ENCODE peak calls at places on chromosome 12, in eight cellular contexts. One of them, this sample, is unnamed.

GRCh38 chr12:68231707-68232106 is 6.1 kb upstream of the IL26 start:
- DNase-seq in transverse colon: no peak
- DNase-seq in heart right ventricle: no peak
- DNase-seq in lower lobe of right lung: no peak
- DNase-seq in uterus: no peak
- DNase-seq in suprapubic skin: no peak
- DNase-seq in colonic mucosa: no peak
- DNase-seq in cardiac muscle cell: no peak
- DNase-seq in this sample: no peak

GRCh38 chr12:128557231-128557630 is 266.5 kb downstream of the SLC15A4 start:
- DNase-seq in transverse colon: no peak
- DNase-seq in heart right ventricle: no peak
- DNase-seq in lower lobe of right lung: no peak
- DNase-seq in uterus: no peak
- DNase-seq in suprapubic skin: no peak
- DNase-seq in colonic mucosa: no peak
- DNase-seq in cardiac muscle cell: no peak
- DNase-seq in this sample: no peak

GRCh38 chr12:51913071-51914033 is 6.0 kb downstream of the ACVRL1 start:
- DNase-seq in transverse colon: no peak
- DNase-seq in heart right ventricle: no peak
- DNase-seq in lower lobe of right lung: no peak
- DNase-seq in uterus: no peak
- DNase-seq in suprapubic skin: peak
- DNase-seq in colonic mucosa: no peak
- DNase-seq in cardiac muscle cell: no peak
- DNase-seq in this sample: no peak

GRCh38 chr12:109792992-109793391 is 40.2 kb downstream of the TRPV4 start:
- DNase-seq in transverse colon: no peak
- DNase-seq in heart right ventricle: no peak
- DNase-seq in lower lobe of right lung: no peak
- DNase-seq in uterus: no peak
- DNase-seq in suprapubic skin: no peak
- DNase-seq in colonic mucosa: no peak
- DNase-seq in cardiac muscle cell: no peak
- DNase-seq in this sample: no peak

GRCh38 chr12:117069926-117070900 is 29.0 kb downstream of the TESC start:
- DNase-seq in transverse colon: peak
- DNase-seq in heart right ventricle: no peak
- DNase-seq in lower lobe of right lung: peak
- DNase-seq in uterus: no peak
- DNase-seq in suprapubic skin: no peak
- DNase-seq in colonic mucosa: no peak
- DNase-seq in cardiac muscle cell: no peak
- DNase-seq in this sample: no peak

GRCh38 chr12:65703176-65703575 is 121.1 kb upstream of the HMGA2 start:
- DNase-seq in transverse colon: no peak
- DNase-seq in heart right ventricle: no peak
- DNase-seq in lower lobe of right lung: no peak
- DNase-seq in uterus: no peak
- DNase-seq in suprapubic skin: no peak
- DNase-seq in colonic mucosa: no peak
- DNase-seq in cardiac muscle cell: no peak
- DNase-seq in this sample: no peak

GRCh38 chr12:124384299-124384894 is 89.5 kb downstream of the RFLNA start:
- DNase-seq in transverse colon: no peak
- DNase-seq in heart right ventricle: no peak
- DNase-seq in lower lobe of right lung: no peak
- DNase-seq in uterus: no peak
- DNase-seq in suprapubic skin: no peak
- DNase-seq in colonic mucosa: no peak
- DNase-seq in cardiac muscle cell: no peak
- DNase-seq in this sample: no peak

GRCh38 chr12:34396861-34397590 is 374.7 kb downstream of the ALG10 start:
- DNase-seq in transverse colon: peak
- DNase-seq in heart right ventricle: peak
- DNase-seq in lower lobe of right lung: peak
- DNase-seq in uterus: peak
- DNase-seq in suprapubic skin: peak
- DNase-seq in colonic mucosa: no peak
- DNase-seq in cardiac muscle cell: no peak
- DNase-seq in this sample: peak

GRCh38 chr12:26317942-26318565 is 122.7 kb downstream of the SSPN start:
- DNase-seq in transverse colon: no peak
- DNase-seq in heart right ventricle: no peak
- DNase-seq in lower lobe of right lung: no peak
- DNase-seq in uterus: no peak
- DNase-seq in suprapubic skin: no peak
- DNase-seq in colonic mucosa: no peak
- DNase-seq in cardiac muscle cell: no peak
- DNase-seq in this sample: no peak

GRCh38 chr12:15356831-15357456 is 34.6 kb downstream of the PTPRO start:
- DNase-seq in transverse colon: no peak
- DNase-seq in heart right ventricle: no peak
- DNase-seq in lower lobe of right lung: no peak
- DNase-seq in uterus: no peak
- DNase-seq in suprapubic skin: no peak
- DNase-seq in colonic mucosa: no peak
- DNase-seq in cardiac muscle cell: no peak
- DNase-seq in this sample: no peak

GRCh38 chr12:104737113-104737512 is 221.0 kb downstream of the SLC41A2 start:
- DNase-seq in transverse colon: no peak
- DNase-seq in heart right ventricle: no peak
- DNase-seq in lower lobe of right lung: no peak
- DNase-seq in uterus: no peak
- DNase-seq in suprapubic skin: no peak
- DNase-seq in colonic mucosa: no peak
- DNase-seq in cardiac muscle cell: no peak
- DNase-seq in this sample: no peak

GRCh38 chr12:96338852-96339478 is 61.3 kb downstream of the CDK17 start:
- DNase-seq in transverse colon: no peak
- DNase-seq in heart right ventricle: no peak
- DNase-seq in lower lobe of right lung: no peak
- DNase-seq in uterus: no peak
- DNase-seq in suprapubic skin: no peak
- DNase-seq in colonic mucosa: no peak
- DNase-seq in cardiac muscle cell: no peak
- DNase-seq in this sample: no peak

GRCh38 chr12:107236824-107237467 is 143.6 kb upstream of the CRY1 start:
- DNase-seq in transverse colon: no peak
- DNase-seq in heart right ventricle: no peak
- DNase-seq in lower lobe of right lung: no peak
- DNase-seq in uterus: no peak
- DNase-seq in suprapubic skin: no peak
- DNase-seq in colonic mucosa: no peak
- DNase-seq in cardiac muscle cell: no peak
- DNase-seq in this sample: no peak

GRCh38 chr12:96083020-96083489 is 47.7 kb upstream of the LTA4H start:
- DNase-seq in transverse colon: no peak
- DNase-seq in heart right ventricle: no peak
- DNase-seq in lower lobe of right lung: no peak
- DNase-seq in uterus: no peak
- DNase-seq in suprapubic skin: no peak
- DNase-seq in colonic mucosa: no peak
- DNase-seq in cardiac muscle cell: no peak
- DNase-seq in this sample: no peak

GRCh38 chr12:49567302-49567610 is 686 bp downstream of the MCRS1 start:
- DNase-seq in transverse colon: no peak
- DNase-seq in heart right ventricle: no peak
- DNase-seq in lower lobe of right lung: no peak
- DNase-seq in uterus: no peak
- DNase-seq in suprapubic skin: no peak
- DNase-seq in colonic mucosa: no peak
- DNase-seq in cardiac muscle cell: no peak
- DNase-seq in this sample: no peak

DNA sequence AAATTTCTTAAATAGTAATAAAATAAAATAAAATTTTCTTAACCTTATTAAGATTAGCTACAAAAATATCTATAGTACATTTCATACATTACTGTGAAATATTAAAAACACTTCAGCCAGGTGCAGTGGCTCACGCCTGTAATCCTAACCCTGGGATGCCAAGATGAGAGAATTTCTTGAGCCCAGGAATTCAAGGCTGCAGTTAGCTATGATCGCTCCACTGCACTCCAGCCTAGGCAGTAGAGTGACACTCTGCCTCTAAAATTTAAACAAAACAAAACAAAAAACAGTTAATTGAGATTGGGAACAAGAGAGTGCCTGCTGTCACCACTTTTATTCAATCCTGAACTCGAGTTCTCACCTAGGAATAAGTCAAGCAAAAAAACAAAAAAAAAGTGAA is 95.0 kb upstream of the CPNE8 start:
- DNase-seq in transverse colon: no peak
- DNase-seq in heart right ventricle: no peak
- DNase-seq in lower lobe of right lung: no peak
- DNase-seq in uterus: no peak
- DNase-seq in suprapubic skin: no peak
- DNase-seq in colonic mucosa: no peak
- DNase-seq in cardiac muscle cell: no peak
- DNase-seq in this sample: no peak
- TF ChIP-seq CTCF in transverse colon: no peak
- TF ChIP-seq CTCF in heart right ventricle: no peak
- TF ChIP-seq CTCF in lower lobe of right lung: no peak
- TF ChIP-seq CTCF in uterus: no peak
- TF ChIP-seq CTCF in suprapubic skin: no peak
- TF ChIP-seq CTCF in colonic mucosa: no peak
- TF ChIP-seq CTCF in cardiac muscle cell: no peak
- TF ChIP-seq CTCF in this sample: no peak

DNA sequence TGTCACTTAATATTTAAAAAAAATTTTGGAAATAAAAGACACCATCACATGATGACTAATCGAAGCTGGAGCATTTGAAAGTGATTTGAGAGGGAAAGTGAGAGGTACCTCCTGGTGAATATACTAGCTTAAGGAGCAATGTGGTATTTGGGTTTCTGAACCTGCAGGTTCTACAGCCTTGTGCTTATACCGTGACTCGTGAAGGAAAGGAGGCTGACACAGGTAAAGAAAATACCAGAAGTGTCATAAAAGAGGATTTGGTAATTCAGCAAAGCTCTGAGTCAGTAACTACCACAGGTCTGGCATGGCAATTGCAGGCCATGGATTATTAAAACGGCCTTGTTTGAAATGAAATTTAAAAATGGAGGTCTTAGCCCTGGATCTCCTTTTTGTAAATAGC is 151.0 kb downstream of the SLC38A4 start:
- DNase-seq in transverse colon: no peak
- DNase-seq in heart right ventricle: no peak
- DNase-seq in lower lobe of right lung: no peak
- DNase-seq in uterus: no peak
- DNase-seq in suprapubic skin: no peak
- DNase-seq in colonic mucosa: no peak
- DNase-seq in cardiac muscle cell: no peak
- DNase-seq in this sample: no peak
- H3K27ac ChIP-seq in transverse colon: no peak
- H3K27ac ChIP-seq in heart right ventricle: no peak
- H3K27ac ChIP-seq in lower lobe of right lung: no peak
- H3K27ac ChIP-seq in uterus: no peak
- H3K27ac ChIP-seq in suprapubic skin: peak
- H3K27ac ChIP-seq in colonic mucosa: no peak
- H3K27ac ChIP-seq in cardiac muscle cell: no peak
- H3K27ac ChIP-seq in this sample: no peak

GRCh38 chr12:42104087-42104486 is 40.6 kb downstream of the GXYLT1 start:
- DNase-seq in transverse colon: no peak
- DNase-seq in heart right ventricle: no peak
- DNase-seq in lower lobe of right lung: no peak
- DNase-seq in uterus: no peak
- DNase-seq in suprapubic skin: no peak
- DNase-seq in colonic mucosa: no peak
- DNase-seq in cardiac muscle cell: no peak
- DNase-seq in this sample: no peak
- TF ChIP-seq CTCF in transverse colon: no peak
- TF ChIP-seq CTCF in heart right ventricle: no peak
- TF ChIP-seq CTCF in lower lobe of right lung: no peak
- TF ChIP-seq CTCF in uterus: no peak
- TF ChIP-seq CTCF in suprapubic skin: no peak
- TF ChIP-seq CTCF in colonic mucosa: no peak
- TF ChIP-seq CTCF in cardiac muscle cell: peak
- TF ChIP-seq CTCF in this sample: no peak

GRCh38 chr12:6230321-6231110 is 30.3 kb downstream of the CD9 start:
- DNase-seq in transverse colon: peak
- DNase-seq in heart right ventricle: no peak
- DNase-seq in lower lobe of right lung: peak
- DNase-seq in uterus: peak
- DNase-seq in suprapubic skin: peak
- DNase-seq in colonic mucosa: peak
- DNase-seq in cardiac muscle cell: no peak
- DNase-seq in this sample: peak
- H3K27ac ChIP-seq in transverse colon: peak
- H3K27ac ChIP-seq in heart right ventricle: peak
- H3K27ac ChIP-seq in lower lobe of right lung: peak
- H3K27ac ChIP-seq in uterus: peak
- H3K27ac ChIP-seq in suprapubic skin: peak
- H3K27ac ChIP-seq in colonic mucosa: peak
- H3K27ac ChIP-seq in cardiac muscle cell: peak
- H3K27ac ChIP-seq in this sample: peak

DNA sequence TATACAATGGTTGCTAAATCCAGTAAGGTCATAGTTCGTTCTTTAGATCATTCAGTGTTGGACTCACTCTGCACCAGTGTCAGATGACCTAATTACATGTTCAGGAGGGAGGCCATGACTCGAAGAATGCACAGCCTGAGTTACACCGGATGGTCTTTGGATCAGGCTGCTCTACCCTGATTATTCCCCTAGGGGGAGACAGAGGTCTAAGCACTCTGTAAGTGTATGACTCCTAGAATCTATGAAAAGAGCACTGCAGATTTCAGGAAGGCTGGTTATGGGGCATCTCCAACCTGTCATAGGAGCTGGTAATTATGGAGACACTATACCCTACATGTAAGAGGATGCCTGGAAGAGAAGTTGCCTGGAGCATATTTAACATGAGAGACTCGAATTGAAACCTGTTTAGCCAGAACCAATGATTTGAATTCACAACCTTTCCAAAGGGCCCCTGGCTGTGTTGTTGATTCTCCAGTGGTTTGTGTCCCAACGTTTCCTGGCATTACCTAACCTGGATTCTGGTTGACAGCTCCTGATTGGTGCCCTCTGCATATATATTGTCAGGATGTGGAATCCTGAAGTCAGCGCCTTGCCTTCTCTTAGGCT is at the start of gene MUCL1:
- DNase-seq in transverse colon: peak
- DNase-seq in heart right ventricle: no peak
- DNase-seq in lower lobe of right lung: no peak
- DNase-seq in uterus: no peak
- DNase-seq in suprapubic skin: no peak
- DNase-seq in colonic mucosa: peak
- DNase-seq in cardiac muscle cell: peak
- DNase-seq in this sample: no peak
- TF ChIP-seq CTCF in transverse colon: peak
- TF ChIP-seq CTCF in heart right ventricle: peak
- TF ChIP-seq CTCF in lower lobe of right lung: peak
- TF ChIP-seq CTCF in uterus: no peak
- TF ChIP-seq CTCF in suprapubic skin: peak
- TF ChIP-seq CTCF in colonic mucosa: peak
- TF ChIP-seq CTCF in cardiac muscle cell: peak
- TF ChIP-seq CTCF in this sample: peak

GRCh38 chr12:114405449-114406271 is at the start of gene TBX5:
- DNase-seq in transverse colon: no peak
- DNase-seq in heart right ventricle: no peak
- DNase-seq in lower lobe of right lung: no peak
- DNase-seq in uterus: no peak
- DNase-seq in suprapubic skin: no peak
- DNase-seq in colonic mucosa: no peak
- DNase-seq in cardiac muscle cell: peak
- DNase-seq in this sample: no peak
- H3K27ac ChIP-seq in transverse colon: no peak
- H3K27ac ChIP-seq in heart right ventricle: peak
- H3K27ac ChIP-seq in lower lobe of right lung: peak
- H3K27ac ChIP-seq in uterus: no peak
- H3K27ac ChIP-seq in suprapubic skin: peak
- H3K27ac ChIP-seq in colonic mucosa: no peak
- H3K27ac ChIP-seq in cardiac muscle cell: peak
- H3K27ac ChIP-seq in this sample: no peak

GRCh38 chr12:30695327-30696102 is at the start of gene IPO8:
- DNase-seq in transverse colon: peak
- DNase-seq in heart right ventricle: peak
- DNase-seq in lower lobe of right lung: peak
- DNase-seq in uterus: peak
- DNase-seq in suprapubic skin: peak
- DNase-seq in colonic mucosa: peak
- DNase-seq in cardiac muscle cell: peak
- DNase-seq in this sample: peak
- TF ChIP-seq CTCF in transverse colon: peak
- TF ChIP-seq CTCF in heart right ventricle: no peak
- TF ChIP-seq CTCF in lower lobe of right lung: peak
- TF ChIP-seq CTCF in uterus: peak
- TF ChIP-seq CTCF in suprapubic skin: no peak
- TF ChIP-seq CTCF in colonic mucosa: peak
- TF ChIP-seq CTCF in cardiac muscle cell: peak
- TF ChIP-seq CTCF in this sample: no peak